ENCODE peak calls at places on chromosomes 6 and 20, in six cellular contexts. One of them, this sample, is unnamed.

GRCh38 chr20:61700595-61701140 is 365.0 kb downstream of the TAF4 start:
- DNase-seq in tibial nerve: no peak
- DNase-seq in heart left ventricle: no peak
- DNase-seq in IMR-90: no peak
- DNase-seq in sigmoid colon: no peak
- DNase-seq in breast epithelium: no peak
- DNase-seq in this sample: no peak

GRCh38 chr6:73873081-73873480 is 177.1 kb downstream of the CD109 start:
- DNase-seq in tibial nerve: no peak
- DNase-seq in heart left ventricle: no peak
- DNase-seq in IMR-90: peak
- DNase-seq in sigmoid colon: no peak
- DNase-seq in breast epithelium: no peak
- DNase-seq in this sample: no peak

GRCh38 chr6:2918936-2919335 is 15.8 kb upstream of the SERPINB9 start:
- DNase-seq in tibial nerve: no peak
- DNase-seq in heart left ventricle: no peak
- DNase-seq in IMR-90: no peak
- DNase-seq in sigmoid colon: no peak
- DNase-seq in breast epithelium: no peak
- DNase-seq in this sample: no peak

GRCh38 chr6:36546664-36546957 is 668 bp downstream of the STK38 start:
- DNase-seq in tibial nerve: no peak
- DNase-seq in heart left ventricle: no peak
- DNase-seq in IMR-90: no peak
- DNase-seq in sigmoid colon: no peak
- DNase-seq in breast epithelium: no peak
- DNase-seq in this sample: no peak

GRCh38 chr6:26363882-26364825 is 844 bp upstream of the BTN3A2 start:
- DNase-seq in tibial nerve: peak
- DNase-seq in heart left ventricle: no peak
- DNase-seq in IMR-90: no peak
- DNase-seq in sigmoid colon: no peak
- DNase-seq in breast epithelium: no peak
- DNase-seq in this sample: no peak

GRCh38 chr6:129748212-129748900 is 38.4 kb upstream of the ARHGAP18 start:
- DNase-seq in tibial nerve: peak
- DNase-seq in heart left ventricle: no peak
- DNase-seq in IMR-90: peak
- DNase-seq in sigmoid colon: no peak
- DNase-seq in breast epithelium: no peak
- DNase-seq in this sample: no peak

GRCh38 chr6:151690303-151690702 is 117.2 kb upstream of the ESR1 start:
- DNase-seq in tibial nerve: peak
- DNase-seq in heart left ventricle: no peak
- DNase-seq in IMR-90: no peak
- DNase-seq in sigmoid colon: no peak
- DNase-seq in breast epithelium: no peak
- DNase-seq in this sample: no peak

GRCh38 chr6:7909323-7910276 is 988 bp downstream of the TXNDC5 start:
- DNase-seq in tibial nerve: no peak
- DNase-seq in heart left ventricle: peak
- DNase-seq in IMR-90: peak
- DNase-seq in sigmoid colon: no peak
- DNase-seq in breast epithelium: no peak
- DNase-seq in this sample: peak

GRCh38 chr6:47126647-47127339 is 84.7 kb upstream of the ADGRF1 start:
- DNase-seq in tibial nerve: no peak
- DNase-seq in heart left ventricle: peak
- DNase-seq in IMR-90: no peak
- DNase-seq in sigmoid colon: no peak
- DNase-seq in breast epithelium: no peak
- DNase-seq in this sample: no peak

GRCh38 chr6:106973018-106973840 is 1.3 kb downstream of the CD24 start:
- DNase-seq in tibial nerve: no peak
- DNase-seq in heart left ventricle: peak
- DNase-seq in IMR-90: no peak
- DNase-seq in sigmoid colon: no peak
- DNase-seq in breast epithelium: peak
- DNase-seq in this sample: no peak

DNA sequence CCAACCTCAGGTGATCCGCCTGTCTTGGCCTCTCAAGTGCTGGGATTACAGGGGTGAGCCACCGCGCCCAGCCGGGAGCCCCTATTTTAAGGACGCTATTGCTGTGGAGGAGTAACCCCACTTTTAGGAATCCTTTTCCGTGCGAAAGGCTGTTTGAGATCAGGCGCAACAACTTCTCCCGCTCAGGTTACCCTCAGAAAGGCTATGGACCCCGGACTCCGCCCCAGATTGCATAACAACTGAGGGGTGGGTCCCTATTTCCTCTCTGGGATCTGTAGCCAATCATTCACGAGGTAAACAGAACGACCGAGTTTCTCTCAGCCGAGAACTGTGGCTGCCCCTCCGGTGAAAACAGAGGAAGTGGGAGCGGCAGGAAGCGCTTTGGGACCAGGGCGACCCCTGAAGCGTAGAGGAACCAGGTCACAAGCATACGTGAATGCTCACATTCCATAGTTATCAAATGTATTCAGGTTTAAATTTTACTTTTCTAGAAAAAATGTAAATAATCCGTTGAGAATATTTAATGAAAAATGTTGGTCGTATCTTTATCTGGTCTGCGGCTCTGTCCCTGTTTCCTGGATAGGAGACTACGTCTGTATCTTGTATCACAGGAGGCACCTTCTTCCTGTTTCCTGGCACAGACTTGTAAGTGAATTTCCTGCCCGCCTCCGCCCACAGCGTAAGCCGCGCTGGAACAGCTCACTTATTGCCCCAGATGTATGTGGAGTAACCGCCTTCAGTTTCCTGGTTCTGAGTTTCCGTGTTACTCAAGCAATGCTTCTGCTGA is 26.9 kb downstream of the HLA-E start:
- DNase-seq in tibial nerve: peak
- DNase-seq in heart left ventricle: peak
- DNase-seq in IMR-90: peak
- DNase-seq in sigmoid colon: peak
- DNase-seq in breast epithelium: peak
- DNase-seq in this sample: peak
- TF ChIP-seq POLR2A in tibial nerve: peak
- TF ChIP-seq POLR2A in heart left ventricle: peak
- TF ChIP-seq POLR2A in IMR-90: peak
- TF ChIP-seq POLR2A in sigmoid colon: no peak
- TF ChIP-seq POLR2A in breast epithelium: peak
- TF ChIP-seq POLR2A in this sample: no peak

GRCh38 chr6:163485388-163485851 is 70.9 kb downstream of the QKI start:
- DNase-seq in tibial nerve: no peak
- DNase-seq in heart left ventricle: no peak
- DNase-seq in IMR-90: peak
- DNase-seq in sigmoid colon: no peak
- DNase-seq in breast epithelium: no peak
- DNase-seq in this sample: no peak

GRCh38 chr6:163494279-163494727 is 79.8 kb downstream of the QKI start:
- DNase-seq in tibial nerve: no peak
- DNase-seq in heart left ventricle: no peak
- DNase-seq in IMR-90: no peak
- DNase-seq in sigmoid colon: no peak
- DNase-seq in breast epithelium: no peak
- DNase-seq in this sample: no peak

GRCh38 chr6:163490826-163491577 is 76.5 kb downstream of the QKI start:
- DNase-seq in tibial nerve: peak
- DNase-seq in heart left ventricle: peak
- DNase-seq in IMR-90: peak
- DNase-seq in sigmoid colon: peak
- DNase-seq in breast epithelium: peak
- DNase-seq in this sample: no peak

GRCh38 chr6:163491901-163492300 is 77.4 kb downstream of the QKI start:
- DNase-seq in tibial nerve: no peak
- DNase-seq in heart left ventricle: no peak
- DNase-seq in IMR-90: no peak
- DNase-seq in sigmoid colon: no peak
- DNase-seq in breast epithelium: no peak
- DNase-seq in this sample: no peak

GRCh38 chr6:163489584-163489983 is 75.1 kb downstream of the QKI start:
- DNase-seq in tibial nerve: no peak
- DNase-seq in heart left ventricle: no peak
- DNase-seq in IMR-90: peak
- DNase-seq in sigmoid colon: no peak
- DNase-seq in breast epithelium: no peak
- DNase-seq in this sample: no peak
- TF ChIP-seq POLR2A in tibial nerve: no peak
- TF ChIP-seq POLR2A in heart left ventricle: no peak
- TF ChIP-seq POLR2A in IMR-90: no peak
- TF ChIP-seq POLR2A in sigmoid colon: no peak
- TF ChIP-seq POLR2A in breast epithelium: no peak
- TF ChIP-seq POLR2A in this sample: no peak

GRCh38 chr20:62735331-62735821 is 26.7 kb downstream of the NTSR1 start:
- DNase-seq in tibial nerve: no peak
- DNase-seq in heart left ventricle: no peak
- DNase-seq in IMR-90: no peak
- DNase-seq in sigmoid colon: no peak
- DNase-seq in breast epithelium: peak
- DNase-seq in this sample: no peak
- TF ChIP-seq POLR2A in tibial nerve: no peak
- TF ChIP-seq POLR2A in heart left ventricle: no peak
- TF ChIP-seq POLR2A in IMR-90: no peak
- TF ChIP-seq POLR2A in sigmoid colon: no peak
- TF ChIP-seq POLR2A in breast epithelium: no peak
- TF ChIP-seq POLR2A in this sample: no peak

GRCh38 chr20:46344488-46345162 is 36.3 kb upstream of the CDH22 start:
- DNase-seq in tibial nerve: no peak
- DNase-seq in heart left ventricle: no peak
- DNase-seq in IMR-90: no peak
- DNase-seq in sigmoid colon: no peak
- DNase-seq in breast epithelium: no peak
- DNase-seq in this sample: no peak
- TF ChIP-seq POLR2A in tibial nerve: no peak
- TF ChIP-seq POLR2A in heart left ventricle: no peak
- TF ChIP-seq POLR2A in IMR-90: no peak
- TF ChIP-seq POLR2A in sigmoid colon: no peak
- TF ChIP-seq POLR2A in breast epithelium: no peak
- TF ChIP-seq POLR2A in this sample: no peak

GRCh38 chr6:34235605-34236422 is 859 bp upstream of the HMGA1 start:
- DNase-seq in tibial nerve: peak
- DNase-seq in heart left ventricle: peak
- DNase-seq in IMR-90: peak
- DNase-seq in sigmoid colon: peak
- DNase-seq in breast epithelium: no peak
- DNase-seq in this sample: peak
- TF ChIP-seq POLR2A in tibial nerve: no peak
- TF ChIP-seq POLR2A in heart left ventricle: no peak
- TF ChIP-seq POLR2A in IMR-90: peak
- TF ChIP-seq POLR2A in sigmoid colon: no peak
- TF ChIP-seq POLR2A in breast epithelium: no peak
- TF ChIP-seq POLR2A in this sample: no peak

GRCh38 chr6:16759646-16760535 is 1.4 kb downstream of the ATXN1 start:
- DNase-seq in tibial nerve: peak
- DNase-seq in heart left ventricle: peak
- DNase-seq in IMR-90: peak
- DNase-seq in sigmoid colon: peak
- DNase-seq in breast epithelium: peak
- DNase-seq in this sample: peak

GRCh38 chr6:16762265-16762546 is 946 bp upstream of the ATXN1 start:
- DNase-seq in tibial nerve: no peak
- DNase-seq in heart left ventricle: no peak
- DNase-seq in IMR-90: no peak
- DNase-seq in sigmoid colon: no peak
- DNase-seq in breast epithelium: no peak
- DNase-seq in this sample: peak

GRCh38 chr6:16762547-16763477 is 1.6 kb upstream of the ATXN1 start:
- DNase-seq in tibial nerve: no peak
- DNase-seq in heart left ventricle: peak
- DNase-seq in IMR-90: peak
- DNase-seq in sigmoid colon: peak
- DNase-seq in breast epithelium: peak
- DNase-seq in this sample: peak

GRCh38 chr6:16760536-16761468 is at the start of gene ATXN1:
- DNase-seq in tibial nerve: peak
- DNase-seq in heart left ventricle: peak
- DNase-seq in IMR-90: peak
- DNase-seq in sigmoid colon: peak
- DNase-seq in breast epithelium: peak
- DNase-seq in this sample: peak

DNA sequence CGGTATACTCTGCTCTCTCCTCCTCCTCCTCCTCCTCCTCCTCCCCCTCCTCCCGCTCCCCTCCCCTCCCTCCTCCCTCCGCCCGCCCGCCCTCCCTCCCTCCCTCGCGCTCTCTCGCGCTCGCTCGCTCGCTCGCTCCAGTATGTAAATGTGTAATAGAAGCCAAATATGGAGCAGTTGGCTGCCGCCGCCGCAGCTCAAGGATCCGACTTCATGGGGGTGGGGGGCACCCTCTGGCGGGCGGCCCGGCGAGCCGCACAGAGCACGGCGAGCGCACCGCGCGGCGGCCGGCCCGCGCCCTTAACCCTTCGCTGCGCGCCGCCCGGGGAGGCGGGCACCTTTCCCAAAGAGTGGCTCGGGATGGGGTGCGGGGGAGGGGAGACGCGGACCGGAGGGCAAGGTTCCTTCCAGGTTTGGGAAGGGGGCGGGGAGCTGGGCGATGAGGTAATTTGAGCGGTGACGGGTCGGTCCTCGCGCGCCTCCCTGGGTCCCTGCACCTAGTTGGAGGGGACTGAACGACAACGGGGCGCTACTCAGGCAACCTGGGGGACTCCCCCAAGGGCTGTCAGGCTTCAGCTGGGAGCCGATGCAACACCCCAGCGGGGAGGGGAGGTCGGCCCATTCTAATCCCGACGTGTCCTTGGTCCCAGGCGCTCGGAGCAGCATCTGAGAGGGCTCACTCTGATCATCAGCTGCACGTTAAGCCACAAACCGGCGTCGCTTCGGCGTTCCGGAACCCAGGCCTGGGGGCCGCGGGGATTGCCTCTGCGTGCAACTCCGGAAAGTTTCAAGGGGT is 407 bp upstream of the ATXN1 start:
- DNase-seq in tibial nerve: peak
- DNase-seq in heart left ventricle: peak
- DNase-seq in IMR-90: peak
- DNase-seq in sigmoid colon: peak
- DNase-seq in breast epithelium: peak
- DNase-seq in this sample: peak
- TF ChIP-seq POLR2A in tibial nerve: no peak
- TF ChIP-seq POLR2A in heart left ventricle: no peak
- TF ChIP-seq POLR2A in IMR-90: peak
- TF ChIP-seq POLR2A in sigmoid colon: peak
- TF ChIP-seq POLR2A in breast epithelium: peak
- TF ChIP-seq POLR2A in this sample: no peak